ENCODE peak calls at places on chromosomes 6 and 20, in four cellular contexts. M, O, W and N are unnamed samples.

GRCh38 chr6:169955796-169956493 is 204.5 kb downstream of the ERMARD start:
- DNase-seq in O (no peak), W (no peak), M (no peak), N (no peak)

GRCh38 chr6:79947191-79948173 is at the start of gene ELOVL4:
- DNase-seq in W (peak; percentile 91), M (peak; percentile 48), O (peak; percentile 57), N (peak; percentile 23)

GRCh38 chr6:13613029-13613594 is 2.0 kb upstream of the NOL7 start:
- DNase-seq in O (no peak), M (no peak), W (no peak), N (no peak)

GRCh38 chr20:1588166-1588868 is 30.8 kb upstream of the SIRPD start:
- DNase-seq in M (no peak), O (no peak), W (peak; percentile 41), N (no peak)

GRCh38 chr6:90003941-90004340 is 109.7 kb downstream of the GJA10 start:
- DNase-seq in W (peak; percentile 21), O (no peak), M (no peak), N (no peak)

GRCh38 chr20:35690265-35690664 is 8.9 kb downstream of the NFS1 start:
- DNase-seq in W (no peak), O (no peak), M (no peak), N (no peak)

GRCh38 chr6:169186496-169187169 is 67.0 kb downstream of the THBS2 start:
- DNase-seq in O (no peak), M (no peak), W (no peak), N (no peak)

GRCh38 chr6:82702574-82702973 is 339.0 kb downstream of the TPBG start:
- DNase-seq in M (no peak), W (no peak), O (no peak), N (no peak)

GRCh38 chr20:17083738-17084137 is 143.1 kb upstream of the PCSK2 start:
- DNase-seq in M (no peak), O (no peak), W (no peak), N (no peak)

GRCh38 chr20:4038047-4038459 is 22.7 kb upstream of the RNF24 start:
- DNase-seq in O (peak; percentile 33), W (peak; percentile 88), M (peak; percentile 69), N (peak; percentile 44)

GRCh38 chr6:4732691-4733315 is 43.4 kb upstream of the CDYL start:
- DNase-seq in M (no peak), W (peak; percentile 92), O (peak; percentile 29), N (peak; percentile 38)

GRCh38 chr20:10170261-10170660 is 48.4 kb upstream of the SNAP25 start:
- DNase-seq in O (no peak), W (no peak), M (no peak), N (no peak)

GRCh38 chr20:50187403-50188051 is 3.1 kb upstream of the CEBPB start:
- DNase-seq in W (peak; percentile 75), M (no peak), O (no peak), N (no peak)

GRCh38 chr20:51926670-51927305 is 124.5 kb upstream of the SALL4 start:
- DNase-seq in W (no peak), O (no peak), M (no peak), N (no peak)

GRCh38 chr6:15332441-15332840 is 86.6 kb downstream of the JARID2 start:
- DNase-seq in W (no peak), O (no peak), M (no peak), N (no peak)

DNA sequence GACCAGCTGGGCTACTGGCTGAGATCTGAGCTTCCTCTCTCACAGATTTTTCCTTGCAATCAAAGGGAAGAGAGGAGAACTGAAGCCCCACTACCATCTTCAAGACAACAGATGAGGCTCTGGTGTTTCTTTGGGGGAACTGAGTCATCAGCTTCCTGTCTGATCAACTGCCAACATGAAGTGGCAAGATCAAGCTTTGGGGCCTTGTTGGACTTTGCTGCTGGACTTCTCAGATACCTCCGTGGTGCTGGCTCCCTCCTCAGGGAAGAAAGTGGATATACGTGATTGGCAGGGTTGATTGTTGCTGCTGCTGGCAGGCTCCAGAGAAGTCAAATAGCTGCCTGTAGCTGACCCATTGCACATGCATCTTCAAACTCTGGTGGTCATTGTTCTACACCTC is 3.6 kb upstream of the TOX2 start:
- DNase-seq in M (no peak), O (no peak), W (peak; percentile 67), N (peak; percentile 59)
- TF ChIP-seq CTCF in M (no peak), O (no peak), W (peak; percentile 25), N (peak; percentile 36)

DNA sequence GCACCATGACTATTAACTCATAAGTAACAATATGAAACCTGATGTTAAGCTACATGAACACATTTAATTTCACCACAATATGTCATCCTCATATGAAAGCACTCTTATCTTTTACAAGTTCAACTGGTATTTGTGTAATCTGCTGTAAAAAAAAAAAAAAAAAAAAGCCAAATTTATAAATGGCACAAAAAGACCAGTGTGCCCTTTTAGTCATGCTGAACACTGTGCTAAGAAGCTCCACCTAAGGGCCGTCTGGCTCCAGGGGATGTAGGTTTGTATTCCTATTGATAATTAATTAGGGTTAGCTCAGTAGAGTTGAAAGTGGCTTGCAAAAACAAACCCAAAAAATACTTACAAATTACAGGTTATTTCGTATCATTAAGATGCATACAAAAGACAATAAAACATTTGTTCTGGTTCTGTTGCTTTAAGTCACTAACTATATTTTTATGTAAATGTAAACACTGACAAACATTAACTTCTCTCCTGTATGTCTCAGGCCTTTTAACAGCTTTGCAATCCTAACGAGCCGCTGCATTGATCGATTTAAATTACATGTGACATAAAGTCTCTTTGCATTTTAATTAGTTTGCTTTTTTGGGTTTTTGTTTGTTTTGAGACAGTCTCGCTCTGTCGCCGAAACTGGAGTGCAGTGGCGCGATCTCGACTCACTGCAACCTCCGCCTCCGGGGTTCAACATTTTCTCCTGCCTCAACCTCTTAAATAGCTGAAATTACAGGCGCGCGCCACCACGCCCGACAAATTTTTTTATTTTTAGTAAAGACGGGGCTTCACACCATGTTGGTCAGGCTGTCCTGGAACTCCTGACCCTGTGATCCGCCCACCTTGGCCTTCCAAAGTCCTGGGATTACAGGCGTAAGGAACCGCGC is 110.8 kb downstream of the HFE start:
- DNase-seq in O (no peak), M (peak; percentile 74), W (peak; percentile 56), N (no peak)
- TF ChIP-seq CTCF in O (no peak), M (no peak), W (peak; percentile 2), N (no peak)

GRCh38 chr6:20401403-20402180 is at the start of gene E2F3:
- DNase-seq in M (peak; percentile 97), W (peak; percentile 100), O (peak; percentile 99), N (peak; percentile 100)
- TF ChIP-seq CTCF in M (no peak), W (no peak), O (no peak), N (no peak)

DNA sequence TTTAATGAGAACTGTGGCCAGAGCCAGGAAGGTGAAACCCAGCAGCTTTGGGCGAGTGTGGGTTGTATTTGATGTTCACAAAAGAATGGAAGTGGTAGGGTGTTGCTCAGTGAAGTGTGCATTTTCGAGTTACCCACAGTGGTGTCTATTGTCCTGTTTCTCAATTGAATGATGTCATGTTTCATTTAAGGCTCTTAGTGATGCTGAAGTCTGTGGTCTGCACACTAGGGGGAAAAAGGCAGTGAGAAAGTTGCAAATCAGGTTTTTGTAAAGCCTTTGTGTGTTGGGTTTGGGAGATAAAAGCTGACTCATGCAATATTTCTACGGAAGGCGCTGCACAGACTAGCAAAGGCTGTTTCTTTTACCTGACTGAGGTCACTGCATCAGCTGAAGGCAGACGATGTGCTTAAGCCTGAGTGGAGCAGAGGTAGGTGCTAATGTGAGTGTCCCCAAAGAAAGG is 121.1 kb downstream of the PLEKHG1 start:
- DNase-seq in W (no peak), M (peak; percentile 66), O (no peak), N (no peak)
- TF ChIP-seq CTCF in W (no peak), M (no peak), O (no peak), N (no peak)

GRCh38 chr6:87391334-87391733 is 16.4 kb upstream of the CFAP206 start:
- DNase-seq in O (no peak), M (no peak), W (peak; percentile 57), N (no peak)
- TF ChIP-seq CTCF in O (peak; percentile 24), M (peak; percentile 62), W (peak; percentile 47), N (peak; percentile 49)